ENCODE peak calls at places on chromosomes 7 and 10, in nine cellular contexts. One of them, this sample, is unnamed.

GRCh38 chr7:2523941-2524807 is 4.6 kb downstream of the LFNG start:
- DNase-seq in B cell: no peak
- DNase-seq in colonic mucosa: peak
- DNase-seq in PC-9: peak
- DNase-seq in sigmoid colon: no peak
- DNase-seq in esophagus squamous epithelium: no peak
- DNase-seq in cardiac muscle cell: peak
- DNase-seq in foreskin fibroblast: no peak
- DNase-seq in GM23338: peak
- DNase-seq in this sample: peak

GRCh38 chr7:108246227-108246837 is 116.2 kb upstream of the LAMB4 start:
- DNase-seq in cardiac muscle cell: peak
- DNase-seq in colonic mucosa: no peak
- DNase-seq in sigmoid colon: no peak
- DNase-seq in PC-9: peak
- DNase-seq in GM23338: peak
- DNase-seq in foreskin fibroblast: peak
- DNase-seq in esophagus squamous epithelium: no peak
- DNase-seq in B cell: no peak
- DNase-seq in this sample: peak

GRCh38 chr10:79070611-79071534 is 2.1 kb downstream of the ZMIZ1 start:
- DNase-seq in foreskin fibroblast: peak
- DNase-seq in esophagus squamous epithelium: peak
- DNase-seq in PC-9: peak
- DNase-seq in GM23338: peak
- DNase-seq in cardiac muscle cell: peak
- DNase-seq in sigmoid colon: peak
- DNase-seq in colonic mucosa: peak
- DNase-seq in B cell: no peak
- DNase-seq in this sample: peak

GRCh38 chr7:128885370-128886187 is 22.9 kb downstream of the ATP6V1F start:
- DNase-seq in cardiac muscle cell: no peak
- DNase-seq in foreskin fibroblast: no peak
- DNase-seq in B cell: no peak
- DNase-seq in PC-9: no peak
- DNase-seq in sigmoid colon: no peak
- DNase-seq in GM23338: no peak
- DNase-seq in esophagus squamous epithelium: no peak
- DNase-seq in colonic mucosa: no peak
- DNase-seq in this sample: no peak

GRCh38 chr7:143900230-143900766 is 1.7 kb downstream of the TCAF1 start:
- DNase-seq in PC-9: no peak
- DNase-seq in B cell: no peak
- DNase-seq in GM23338: no peak
- DNase-seq in colonic mucosa: no peak
- DNase-seq in esophagus squamous epithelium: no peak
- DNase-seq in cardiac muscle cell: no peak
- DNase-seq in sigmoid colon: no peak
- DNase-seq in foreskin fibroblast: peak
- DNase-seq in this sample: no peak

GRCh38 chr7:94300176-94300835 is 94.4 kb upstream of the COL1A2 start:
- DNase-seq in foreskin fibroblast: no peak
- DNase-seq in B cell: no peak
- DNase-seq in esophagus squamous epithelium: no peak
- DNase-seq in sigmoid colon: no peak
- DNase-seq in PC-9: no peak
- DNase-seq in colonic mucosa: no peak
- DNase-seq in GM23338: no peak
- DNase-seq in cardiac muscle cell: no peak
- DNase-seq in this sample: no peak

GRCh38 chr7:66720571-66720970 is 20.0 kb upstream of the RABGEF1 start:
- DNase-seq in B cell: no peak
- DNase-seq in cardiac muscle cell: no peak
- DNase-seq in foreskin fibroblast: no peak
- DNase-seq in colonic mucosa: no peak
- DNase-seq in sigmoid colon: no peak
- DNase-seq in esophagus squamous epithelium: no peak
- DNase-seq in GM23338: no peak
- DNase-seq in PC-9: no peak
- DNase-seq in this sample: no peak

GRCh38 chr7:10888861-10889260 is 84.8 kb upstream of the PHF14 start:
- DNase-seq in sigmoid colon: no peak
- DNase-seq in esophagus squamous epithelium: no peak
- DNase-seq in PC-9: no peak
- DNase-seq in B cell: no peak
- DNase-seq in GM23338: no peak
- DNase-seq in cardiac muscle cell: no peak
- DNase-seq in foreskin fibroblast: no peak
- DNase-seq in colonic mucosa: no peak
- DNase-seq in this sample: no peak

GRCh38 chr10:109343293-109343692 is 580.0 kb downstream of the XPNPEP1 start:
- DNase-seq in PC-9: no peak
- DNase-seq in B cell: no peak
- DNase-seq in cardiac muscle cell: no peak
- DNase-seq in esophagus squamous epithelium: no peak
- DNase-seq in GM23338: no peak
- DNase-seq in foreskin fibroblast: peak
- DNase-seq in colonic mucosa: no peak
- DNase-seq in sigmoid colon: no peak
- DNase-seq in this sample: peak

GRCh38 chr10:1074748-1075358 is 18.7 kb downstream of the WDR37 start:
- DNase-seq in cardiac muscle cell: peak
- DNase-seq in sigmoid colon: no peak
- DNase-seq in esophagus squamous epithelium: no peak
- DNase-seq in B cell: no peak
- DNase-seq in colonic mucosa: no peak
- DNase-seq in GM23338: peak
- DNase-seq in PC-9: no peak
- DNase-seq in foreskin fibroblast: no peak
- DNase-seq in this sample: no peak
- TF ChIP-seq CTCF in cardiac muscle cell: peak
- TF ChIP-seq CTCF in sigmoid colon: no peak
- TF ChIP-seq CTCF in esophagus squamous epithelium: peak
- TF ChIP-seq CTCF in B cell: peak
- TF ChIP-seq CTCF in colonic mucosa: no peak
- TF ChIP-seq CTCF in GM23338: peak
- TF ChIP-seq CTCF in PC-9: no peak
- TF ChIP-seq CTCF in foreskin fibroblast: peak
- TF ChIP-seq CTCF in this sample: peak

GRCh38 chr10:117477961-117478670 is 64.4 kb upstream of the EMX2 start:
- DNase-seq in colonic mucosa: no peak
- DNase-seq in cardiac muscle cell: peak
- DNase-seq in PC-9: peak
- DNase-seq in B cell: no peak
- DNase-seq in GM23338: no peak
- DNase-seq in esophagus squamous epithelium: no peak
- DNase-seq in foreskin fibroblast: peak
- DNase-seq in sigmoid colon: no peak
- DNase-seq in this sample: peak
- TF ChIP-seq CTCF in colonic mucosa: peak
- TF ChIP-seq CTCF in cardiac muscle cell: peak
- TF ChIP-seq CTCF in PC-9: peak
- TF ChIP-seq CTCF in B cell: no peak
- TF ChIP-seq CTCF in GM23338: peak
- TF ChIP-seq CTCF in esophagus squamous epithelium: peak
- TF ChIP-seq CTCF in foreskin fibroblast: peak
- TF ChIP-seq CTCF in sigmoid colon: peak
- TF ChIP-seq CTCF in this sample: peak

GRCh38 chr7:88357295-88357694 is 50.6 kb upstream of the STEAP4 start:
- DNase-seq in esophagus squamous epithelium: no peak
- DNase-seq in PC-9: peak
- DNase-seq in cardiac muscle cell: peak
- DNase-seq in colonic mucosa: peak
- DNase-seq in foreskin fibroblast: peak
- DNase-seq in B cell: no peak
- DNase-seq in sigmoid colon: no peak
- DNase-seq in GM23338: peak
- DNase-seq in this sample: no peak
- TF ChIP-seq CTCF in esophagus squamous epithelium: peak
- TF ChIP-seq CTCF in PC-9: peak
- TF ChIP-seq CTCF in cardiac muscle cell: peak
- TF ChIP-seq CTCF in colonic mucosa: peak
- TF ChIP-seq CTCF in foreskin fibroblast: no peak
- TF ChIP-seq CTCF in B cell: no peak
- TF ChIP-seq CTCF in sigmoid colon: no peak
- TF ChIP-seq CTCF in GM23338: peak
- TF ChIP-seq CTCF in this sample: no peak

GRCh38 chr7:17013204-17013603 is 131.4 kb upstream of the AGR3 start:
- DNase-seq in PC-9: no peak
- DNase-seq in colonic mucosa: no peak
- DNase-seq in cardiac muscle cell: peak
- DNase-seq in GM23338: no peak
- DNase-seq in B cell: no peak
- DNase-seq in foreskin fibroblast: no peak
- DNase-seq in esophagus squamous epithelium: no peak
- DNase-seq in sigmoid colon: no peak
- DNase-seq in this sample: no peak

GRCh38 chr7:17005277-17005676 is 123.5 kb upstream of the AGR3 start:
- DNase-seq in B cell: no peak
- DNase-seq in sigmoid colon: no peak
- DNase-seq in PC-9: no peak
- DNase-seq in cardiac muscle cell: peak
- DNase-seq in colonic mucosa: no peak
- DNase-seq in foreskin fibroblast: no peak
- DNase-seq in esophagus squamous epithelium: no peak
- DNase-seq in GM23338: no peak
- DNase-seq in this sample: no peak

GRCh38 chr7:17007841-17008240 is 126.1 kb upstream of the AGR3 start:
- DNase-seq in B cell: no peak
- DNase-seq in cardiac muscle cell: no peak
- DNase-seq in PC-9: peak
- DNase-seq in esophagus squamous epithelium: no peak
- DNase-seq in foreskin fibroblast: no peak
- DNase-seq in sigmoid colon: no peak
- DNase-seq in GM23338: no peak
- DNase-seq in colonic mucosa: no peak
- DNase-seq in this sample: no peak

GRCh38 chr7:17010637-17011300 is 129.0 kb upstream of the AGR3 start:
- DNase-seq in PC-9: no peak
- DNase-seq in GM23338: no peak
- DNase-seq in esophagus squamous epithelium: no peak
- DNase-seq in cardiac muscle cell: no peak
- DNase-seq in sigmoid colon: no peak
- DNase-seq in B cell: no peak
- DNase-seq in colonic mucosa: no peak
- DNase-seq in foreskin fibroblast: no peak
- DNase-seq in this sample: no peak

GRCh38 chr7:17009007-17009719 is 127.4 kb upstream of the AGR3 start:
- DNase-seq in sigmoid colon: no peak
- DNase-seq in colonic mucosa: no peak
- DNase-seq in cardiac muscle cell: peak
- DNase-seq in B cell: no peak
- DNase-seq in esophagus squamous epithelium: no peak
- DNase-seq in foreskin fibroblast: no peak
- DNase-seq in PC-9: no peak
- DNase-seq in GM23338: peak
- DNase-seq in this sample: peak
- TF ChIP-seq CTCF in sigmoid colon: peak
- TF ChIP-seq CTCF in colonic mucosa: peak
- TF ChIP-seq CTCF in cardiac muscle cell: peak
- TF ChIP-seq CTCF in B cell: peak
- TF ChIP-seq CTCF in esophagus squamous epithelium: peak
- TF ChIP-seq CTCF in foreskin fibroblast: peak
- TF ChIP-seq CTCF in PC-9: peak
- TF ChIP-seq CTCF in GM23338: peak
- TF ChIP-seq CTCF in this sample: peak

GRCh38 chr10:97025613-97026242 is 160.0 kb downstream of the SLIT1 start:
- DNase-seq in colonic mucosa: peak
- DNase-seq in GM23338: peak
- DNase-seq in PC-9: no peak
- DNase-seq in B cell: peak
- DNase-seq in foreskin fibroblast: peak
- DNase-seq in sigmoid colon: peak
- DNase-seq in cardiac muscle cell: peak
- DNase-seq in esophagus squamous epithelium: no peak
- DNase-seq in this sample: peak
- TF ChIP-seq CTCF in colonic mucosa: peak
- TF ChIP-seq CTCF in GM23338: peak
- TF ChIP-seq CTCF in PC-9: peak
- TF ChIP-seq CTCF in B cell: peak
- TF ChIP-seq CTCF in foreskin fibroblast: peak
- TF ChIP-seq CTCF in sigmoid colon: peak
- TF ChIP-seq CTCF in cardiac muscle cell: peak
- TF ChIP-seq CTCF in esophagus squamous epithelium: peak
- TF ChIP-seq CTCF in this sample: peak

GRCh38 chr10:118818621-118819221 is 64.0 kb upstream of the CACUL1 start:
- DNase-seq in sigmoid colon: no peak
- DNase-seq in foreskin fibroblast: no peak
- DNase-seq in esophagus squamous epithelium: no peak
- DNase-seq in GM23338: no peak
- DNase-seq in cardiac muscle cell: no peak
- DNase-seq in colonic mucosa: no peak
- DNase-seq in PC-9: no peak
- DNase-seq in B cell: no peak
- DNase-seq in this sample: no peak
- TF ChIP-seq CTCF in sigmoid colon: no peak
- TF ChIP-seq CTCF in foreskin fibroblast: no peak
- TF ChIP-seq CTCF in esophagus squamous epithelium: no peak
- TF ChIP-seq CTCF in GM23338: no peak
- TF ChIP-seq CTCF in cardiac muscle cell: no peak
- TF ChIP-seq CTCF in colonic mucosa: no peak
- TF ChIP-seq CTCF in PC-9: no peak
- TF ChIP-seq CTCF in B cell: no peak
- TF ChIP-seq CTCF in this sample: no peak

GRCh38 chr10:86400705-86401587 is 34.4 kb upstream of the GRID1 start:
- DNase-seq in GM23338: peak
- DNase-seq in colonic mucosa: peak
- DNase-seq in PC-9: no peak
- DNase-seq in foreskin fibroblast: peak
- DNase-seq in cardiac muscle cell: peak
- DNase-seq in sigmoid colon: peak
- DNase-seq in B cell: peak
- DNase-seq in esophagus squamous epithelium: no peak
- DNase-seq in this sample: peak
- TF ChIP-seq CTCF in GM23338: no peak
- TF ChIP-seq CTCF in colonic mucosa: no peak
- TF ChIP-seq CTCF in PC-9: no peak
- TF ChIP-seq CTCF in foreskin fibroblast: no peak
- TF ChIP-seq CTCF in cardiac muscle cell: peak
- TF ChIP-seq CTCF in sigmoid colon: no peak
- TF ChIP-seq CTCF in B cell: no peak
- TF ChIP-seq CTCF in esophagus squamous epithelium: no peak
- TF ChIP-seq CTCF in this sample: peak